ENCODE peak calls at places on chromosomes 11 and 22, in six cellular contexts. One of them, this sample, is unnamed.

GRCh38 chr11:36326524-36327419 is 30.7 kb downstream of the PRR5L start:
- DNase-seq in dorsolateral prefrontal cortex: no peak
- DNase-seq in cardiac muscle cell: no peak
- DNase-seq in AG09309: no peak
- DNase-seq in kidney: no peak
- DNase-seq in fibroblast of lung: no peak
- DNase-seq in this sample: no peak

GRCh38 chr11:117815262-117815803 is 9.2 kb downstream of the FXYD2 start:
- DNase-seq in kidney: peak
- DNase-seq in AG09309: no peak
- DNase-seq in fibroblast of lung: no peak
- DNase-seq in dorsolateral prefrontal cortex: no peak
- DNase-seq in cardiac muscle cell: no peak
- DNase-seq in this sample: no peak

GRCh38 chr11:12137938-12138731 is 27.7 kb downstream of the MICAL2 start:
- DNase-seq in kidney: no peak
- DNase-seq in cardiac muscle cell: peak
- DNase-seq in fibroblast of lung: peak
- DNase-seq in dorsolateral prefrontal cortex: no peak
- DNase-seq in AG09309: peak
- DNase-seq in this sample: no peak

GRCh38 chr22:24805790-24806662 is at the start of gene SGSM1:
- DNase-seq in AG09309: no peak
- DNase-seq in kidney: peak
- DNase-seq in dorsolateral prefrontal cortex: peak
- DNase-seq in cardiac muscle cell: peak
- DNase-seq in fibroblast of lung: peak
- DNase-seq in this sample: peak

GRCh38 chr11:575324-575995 is 810 bp upstream of the PHRF1 start:
- DNase-seq in dorsolateral prefrontal cortex: peak
- DNase-seq in kidney: no peak
- DNase-seq in cardiac muscle cell: no peak
- DNase-seq in fibroblast of lung: no peak
- DNase-seq in AG09309: no peak
- DNase-seq in this sample: peak

GRCh38 chr11:94754335-94754734 is 13.8 kb upstream of the AMOTL1 start:
- DNase-seq in kidney: no peak
- DNase-seq in AG09309: no peak
- DNase-seq in cardiac muscle cell: no peak
- DNase-seq in dorsolateral prefrontal cortex: no peak
- DNase-seq in fibroblast of lung: no peak
- DNase-seq in this sample: no peak

GRCh38 chr11:57458410-57459111 is 1.8 kb upstream of the RTN4RL2 start:
- DNase-seq in dorsolateral prefrontal cortex: no peak
- DNase-seq in fibroblast of lung: no peak
- DNase-seq in AG09309: no peak
- DNase-seq in cardiac muscle cell: peak
- DNase-seq in kidney: peak
- DNase-seq in this sample: peak

GRCh38 chr22:28440517-28441366 is 238.9 kb downstream of the TTC28 start:
- DNase-seq in fibroblast of lung: peak
- DNase-seq in dorsolateral prefrontal cortex: no peak
- DNase-seq in AG09309: no peak
- DNase-seq in kidney: no peak
- DNase-seq in cardiac muscle cell: peak
- DNase-seq in this sample: no peak

GRCh38 chr22:30224161-30224857 is 22.2 kb downstream of the LIF start:
- DNase-seq in kidney: no peak
- DNase-seq in AG09309: no peak
- DNase-seq in dorsolateral prefrontal cortex: no peak
- DNase-seq in cardiac muscle cell: no peak
- DNase-seq in fibroblast of lung: peak
- DNase-seq in this sample: no peak

GRCh38 chr22:19648419-19648929 is 65.8 kb upstream of the SEPTIN5 start:
- DNase-seq in kidney: no peak
- DNase-seq in fibroblast of lung: no peak
- DNase-seq in AG09309: no peak
- DNase-seq in cardiac muscle cell: no peak
- DNase-seq in dorsolateral prefrontal cortex: no peak
- DNase-seq in this sample: no peak

GRCh38 chr22:38239101-38239761 is 33.6 kb downstream of the TMEM184B start:
- DNase-seq in kidney: no peak
- DNase-seq in fibroblast of lung: peak
- DNase-seq in AG09309: peak
- DNase-seq in dorsolateral prefrontal cortex: peak
- DNase-seq in cardiac muscle cell: peak
- DNase-seq in this sample: no peak

GRCh38 chr11:134139303-134139872 is 70.5 kb downstream of the JAM3 start:
- DNase-seq in AG09309: no peak
- DNase-seq in kidney: no peak
- DNase-seq in cardiac muscle cell: no peak
- DNase-seq in dorsolateral prefrontal cortex: no peak
- DNase-seq in fibroblast of lung: no peak
- DNase-seq in this sample: no peak

DNA sequence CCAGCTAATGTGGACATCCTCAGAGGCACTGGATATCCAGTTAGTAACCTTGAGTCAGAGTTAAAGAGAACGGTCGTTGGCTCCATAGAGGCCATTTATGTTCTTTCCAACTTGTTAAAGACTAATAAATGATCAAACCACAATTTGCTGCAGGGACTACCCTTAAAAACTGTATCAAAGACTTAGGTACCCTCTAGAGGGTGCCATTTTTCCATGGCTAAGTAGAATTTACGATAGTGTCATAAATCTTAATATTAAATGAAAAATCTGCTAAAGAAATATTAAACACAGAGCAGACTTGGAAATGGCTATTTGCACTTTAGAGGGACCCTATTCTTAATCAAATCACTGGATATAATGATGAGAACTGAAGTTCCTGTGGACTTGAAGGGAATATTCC is 685.2 kb upstream of the CHORDC1 start:
- DNase-seq in fibroblast of lung: no peak
- DNase-seq in kidney: no peak
- DNase-seq in cardiac muscle cell: no peak
- DNase-seq in dorsolateral prefrontal cortex: no peak
- DNase-seq in AG09309: no peak
- DNase-seq in this sample: no peak
- TF ChIP-seq CTCF in fibroblast of lung: peak
- TF ChIP-seq CTCF in kidney: no peak
- TF ChIP-seq CTCF in cardiac muscle cell: no peak
- TF ChIP-seq CTCF in dorsolateral prefrontal cortex: no peak
- TF ChIP-seq CTCF in AG09309: no peak
- TF ChIP-seq CTCF in this sample: no peak

GRCh38 chr11:125257185-125257584 is 92.6 kb downstream of the PKNOX2 start:
- DNase-seq in kidney: no peak
- DNase-seq in cardiac muscle cell: peak
- DNase-seq in dorsolateral prefrontal cortex: no peak
- DNase-seq in AG09309: no peak
- DNase-seq in fibroblast of lung: no peak
- DNase-seq in this sample: no peak
- TF ChIP-seq CTCF in kidney: no peak
- TF ChIP-seq CTCF in cardiac muscle cell: peak
- TF ChIP-seq CTCF in dorsolateral prefrontal cortex: no peak
- TF ChIP-seq CTCF in AG09309: peak
- TF ChIP-seq CTCF in fibroblast of lung: peak
- TF ChIP-seq CTCF in this sample: peak

DNA sequence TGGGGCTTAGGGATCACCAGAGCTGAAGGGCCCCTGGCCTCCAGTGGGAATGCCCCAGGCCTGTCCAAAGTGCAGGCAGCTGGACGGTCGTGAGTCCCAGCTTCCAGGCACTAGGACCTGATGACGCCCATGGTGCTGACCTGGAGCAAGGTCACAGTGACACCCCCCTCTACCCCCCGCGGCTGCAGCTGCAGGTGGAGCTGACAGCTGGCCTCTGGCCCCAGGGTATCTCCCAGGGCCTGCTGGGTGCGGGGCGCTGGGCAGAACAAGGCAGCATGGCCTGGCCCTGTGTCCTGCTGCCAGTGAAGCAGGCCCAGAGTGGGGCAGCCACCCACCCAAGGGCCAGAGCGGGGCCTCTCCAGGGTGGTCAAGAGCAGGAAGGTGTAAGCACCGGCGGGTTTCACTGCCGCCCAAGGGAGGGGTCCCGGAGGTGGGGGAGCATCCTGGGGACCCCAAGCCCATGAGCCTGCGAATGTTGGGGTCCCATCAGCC is 553 bp upstream of the TCIRG1 start:
- DNase-seq in fibroblast of lung: no peak
- DNase-seq in AG09309: no peak
- DNase-seq in dorsolateral prefrontal cortex: no peak
- DNase-seq in cardiac muscle cell: no peak
- DNase-seq in kidney: peak
- DNase-seq in this sample: no peak
- TF ChIP-seq CTCF in fibroblast of lung: no peak
- TF ChIP-seq CTCF in AG09309: no peak
- TF ChIP-seq CTCF in dorsolateral prefrontal cortex: no peak
- TF ChIP-seq CTCF in cardiac muscle cell: no peak
- TF ChIP-seq CTCF in kidney: no peak
- TF ChIP-seq CTCF in this sample: no peak

GRCh38 chr11:112797653-112798293 is 163.4 kb upstream of the NCAM1 start:
- DNase-seq in dorsolateral prefrontal cortex: peak
- DNase-seq in cardiac muscle cell: peak
- DNase-seq in AG09309: no peak
- DNase-seq in kidney: no peak
- DNase-seq in fibroblast of lung: peak
- DNase-seq in this sample: peak
- TF ChIP-seq CTCF in dorsolateral prefrontal cortex: peak
- TF ChIP-seq CTCF in cardiac muscle cell: peak
- TF ChIP-seq CTCF in AG09309: peak
- TF ChIP-seq CTCF in kidney: peak
- TF ChIP-seq CTCF in fibroblast of lung: peak
- TF ChIP-seq CTCF in this sample: peak

GRCh38 chr11:116678887-116679286 is 93.9 kb downstream of the BUD13 start:
- DNase-seq in cardiac muscle cell: no peak
- DNase-seq in dorsolateral prefrontal cortex: no peak
- DNase-seq in kidney: no peak
- DNase-seq in fibroblast of lung: no peak
- DNase-seq in AG09309: no peak
- DNase-seq in this sample: no peak

GRCh38 chr11:116683982-116684381 is 88.8 kb downstream of the BUD13 start:
- DNase-seq in kidney: no peak
- DNase-seq in cardiac muscle cell: no peak
- DNase-seq in fibroblast of lung: no peak
- DNase-seq in dorsolateral prefrontal cortex: no peak
- DNase-seq in AG09309: no peak
- DNase-seq in this sample: no peak

DNA sequence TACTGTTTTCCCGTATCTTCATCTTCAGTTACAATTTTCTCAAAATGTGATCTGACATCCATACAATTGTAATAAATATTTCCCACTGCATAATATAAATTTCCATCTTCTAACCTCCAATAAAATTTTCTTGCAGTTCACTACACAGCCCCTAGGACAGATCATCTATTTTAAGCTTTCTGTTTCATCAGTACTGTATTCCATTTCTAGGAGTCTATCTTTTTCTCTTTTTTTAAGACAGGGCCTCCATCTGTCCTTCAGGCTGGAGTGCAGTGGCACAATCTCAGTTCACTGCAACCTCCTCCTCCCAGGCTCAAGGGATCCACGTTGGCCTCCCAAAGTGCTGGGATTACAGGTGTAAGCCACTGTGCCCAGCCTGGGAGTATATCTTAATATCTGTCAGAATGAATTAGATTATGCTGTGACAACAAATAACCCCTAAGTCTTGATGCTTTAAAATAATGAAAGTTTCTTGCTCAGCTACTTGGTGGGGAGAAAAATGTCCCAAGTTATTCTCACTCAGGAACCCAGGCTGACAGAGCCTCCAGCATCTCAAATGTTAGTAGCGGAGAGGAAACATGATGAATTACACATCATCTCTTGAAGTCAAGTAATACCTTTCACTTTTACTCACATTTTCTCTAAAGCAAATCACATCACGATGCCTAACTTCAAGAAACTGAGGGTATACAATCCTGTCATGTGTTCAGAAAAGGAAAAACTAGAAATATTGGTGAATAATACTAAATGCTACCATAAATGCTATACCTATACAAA is 92.2 kb downstream of the BUD13 start:
- DNase-seq in kidney: no peak
- DNase-seq in fibroblast of lung: no peak
- DNase-seq in dorsolateral prefrontal cortex: no peak
- DNase-seq in cardiac muscle cell: no peak
- DNase-seq in AG09309: no peak
- DNase-seq in this sample: no peak
- TF ChIP-seq CTCF in kidney: no peak
- TF ChIP-seq CTCF in fibroblast of lung: peak
- TF ChIP-seq CTCF in dorsolateral prefrontal cortex: no peak
- TF ChIP-seq CTCF in cardiac muscle cell: no peak
- TF ChIP-seq CTCF in AG09309: no peak
- TF ChIP-seq CTCF in this sample: no peak

GRCh38 chr11:102453286-102453797 is 777 bp upstream of the TMEM123 start:
- DNase-seq in dorsolateral prefrontal cortex: peak
- DNase-seq in AG09309: no peak
- DNase-seq in cardiac muscle cell: no peak
- DNase-seq in fibroblast of lung: no peak
- DNase-seq in kidney: no peak
- DNase-seq in this sample: peak

GRCh38 chr11:102451693-102452460 is 688 bp downstream of the TMEM123 start:
- DNase-seq in AG09309: no peak
- DNase-seq in fibroblast of lung: peak
- DNase-seq in cardiac muscle cell: peak
- DNase-seq in kidney: peak
- DNase-seq in dorsolateral prefrontal cortex: peak
- DNase-seq in this sample: peak

GRCh38 chr11:102453921-102454320 is 1.4 kb upstream of the TMEM123 start:
- DNase-seq in fibroblast of lung: no peak
- DNase-seq in dorsolateral prefrontal cortex: no peak
- DNase-seq in kidney: no peak
- DNase-seq in AG09309: no peak
- DNase-seq in cardiac muscle cell: no peak
- DNase-seq in this sample: no peak

GRCh38 chr11:102451041-102451692 is 1.4 kb downstream of the TMEM123 start:
- DNase-seq in dorsolateral prefrontal cortex: no peak
- DNase-seq in AG09309: no peak
- DNase-seq in fibroblast of lung: no peak
- DNase-seq in kidney: no peak
- DNase-seq in cardiac muscle cell: no peak
- DNase-seq in this sample: no peak

DNA sequence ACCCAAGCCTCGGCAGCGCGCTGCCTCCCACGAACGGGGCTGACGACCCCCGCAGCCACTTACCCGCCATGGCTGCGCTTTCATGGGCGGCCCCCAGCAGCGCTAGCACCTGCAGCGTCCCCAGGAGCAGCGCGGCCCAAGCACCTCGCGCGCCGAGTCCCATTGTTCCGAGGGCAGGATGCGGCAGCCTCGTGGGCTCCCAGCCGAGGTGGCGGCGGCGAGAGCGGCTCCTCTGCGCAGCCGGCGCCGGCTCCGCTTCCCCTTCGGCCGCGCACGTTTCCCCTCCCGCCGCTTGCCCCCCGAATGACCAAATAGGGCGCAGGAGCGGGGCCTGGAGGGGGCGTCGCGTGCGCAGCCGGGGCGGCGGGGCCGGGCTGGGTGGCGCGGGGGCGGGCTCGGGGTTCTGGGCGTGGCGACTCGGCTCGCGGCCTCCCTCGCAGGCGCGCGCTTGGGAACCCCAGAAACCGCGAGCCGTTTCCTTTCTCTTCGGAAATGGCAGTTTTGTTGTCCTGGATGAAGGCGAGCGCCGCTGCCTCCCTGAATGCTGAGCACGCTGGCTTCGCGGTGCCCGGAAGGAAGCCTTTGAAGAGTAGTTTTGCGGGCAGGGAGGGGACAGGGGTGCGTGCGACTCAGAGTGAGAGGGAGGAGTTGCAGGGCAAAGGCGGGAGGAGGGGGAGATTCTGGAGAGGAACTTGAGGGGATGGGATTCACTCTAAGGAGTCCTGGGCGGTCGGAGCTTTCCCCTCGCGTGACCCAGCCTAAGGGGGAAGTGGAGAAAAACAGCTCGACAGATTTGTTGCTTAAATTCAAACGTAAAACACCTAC is at the start of gene TMEM123:
- DNase-seq in AG09309: no peak
- DNase-seq in fibroblast of lung: peak
- DNase-seq in cardiac muscle cell: peak
- DNase-seq in kidney: peak
- DNase-seq in dorsolateral prefrontal cortex: peak
- DNase-seq in this sample: peak
- TF ChIP-seq CTCF in AG09309: no peak
- TF ChIP-seq CTCF in fibroblast of lung: no peak
- TF ChIP-seq CTCF in cardiac muscle cell: no peak
- TF ChIP-seq CTCF in kidney: no peak
- TF ChIP-seq CTCF in dorsolateral prefrontal cortex: no peak
- TF ChIP-seq CTCF in this sample: no peak